ENCODE peak calls at places on chromosomes 7 and 10, in four cellular contexts. V, U, R and A are unnamed samples.

GRCh38 chr7:90596745-90597526 is 815 bp downstream of the CDK14 start:
- DNase-seq in R (no peak), U (no peak), V (no peak), A (no peak)

GRCh38 chr7:13057462-13058200 is 370.2 kb downstream of the ARL4A start:
- DNase-seq in U (no peak), V (no peak), R (no peak), A (no peak)

GRCh38 chr7:44100458-44101303 is 3.5 kb upstream of the AEBP1 start:
- DNase-seq in R (no peak), V (no peak), U (no peak), A (no peak)

GRCh38 chr10:71536332-71536731 is 139.6 kb downstream of the CDH23 start:
- DNase-seq in V (no peak), R (no peak), U (no peak), A (no peak)

GRCh38 chr7:28358423-28358868 is 53.9 kb upstream of the CREB5 start:
- DNase-seq in R (no peak), U (no peak), V (no peak), A (no peak)

GRCh38 chr10:127417686-127418415 is 131.3 kb upstream of the NPS start:
- DNase-seq in R (no peak), V (peak; percentile 53), U (no peak), A (no peak)

GRCh38 chr7:8511810-8512209 is 78.4 kb downstream of the NXPH1 start:
- DNase-seq in U (no peak), V (no peak), R (no peak), A (no peak)

GRCh38 chr7:119838444-119838843 is 434.5 kb upstream of the KCND2 start:
- DNase-seq in R (no peak), U (no peak), V (no peak), A (no peak)

GRCh38 chr7:100132697-100133137 is 6.0 kb downstream of the MBLAC1 start:
- DNase-seq in R (peak; percentile 68), V (no peak), U (peak; percentile 46), A (no peak)

DNA sequence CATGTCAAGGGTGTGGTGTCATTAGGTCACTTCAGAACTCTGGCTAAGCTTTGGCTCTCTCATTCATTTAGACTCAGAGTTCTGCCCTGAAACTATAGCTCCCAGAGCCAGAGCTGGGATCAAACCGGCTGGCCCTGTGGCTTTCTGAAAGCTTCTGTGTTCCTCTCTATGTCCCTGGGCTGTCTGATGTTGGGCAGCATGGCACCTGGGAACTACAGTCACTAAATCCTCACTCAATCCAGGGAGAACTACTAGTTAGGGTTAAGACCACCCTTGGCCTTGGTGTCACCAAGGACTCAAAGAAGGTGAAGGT is 13.2 kb downstream of the ATG9B start:
- DNase-seq in V (no peak), R (no peak), U (no peak), A (no peak)
- H3K27ac ChIP-seq in V (no peak overlapping the region), R (no peak overlapping the region), U (peak overlapping the region; percentile 27), A (no peak overlapping the region)

DNA sequence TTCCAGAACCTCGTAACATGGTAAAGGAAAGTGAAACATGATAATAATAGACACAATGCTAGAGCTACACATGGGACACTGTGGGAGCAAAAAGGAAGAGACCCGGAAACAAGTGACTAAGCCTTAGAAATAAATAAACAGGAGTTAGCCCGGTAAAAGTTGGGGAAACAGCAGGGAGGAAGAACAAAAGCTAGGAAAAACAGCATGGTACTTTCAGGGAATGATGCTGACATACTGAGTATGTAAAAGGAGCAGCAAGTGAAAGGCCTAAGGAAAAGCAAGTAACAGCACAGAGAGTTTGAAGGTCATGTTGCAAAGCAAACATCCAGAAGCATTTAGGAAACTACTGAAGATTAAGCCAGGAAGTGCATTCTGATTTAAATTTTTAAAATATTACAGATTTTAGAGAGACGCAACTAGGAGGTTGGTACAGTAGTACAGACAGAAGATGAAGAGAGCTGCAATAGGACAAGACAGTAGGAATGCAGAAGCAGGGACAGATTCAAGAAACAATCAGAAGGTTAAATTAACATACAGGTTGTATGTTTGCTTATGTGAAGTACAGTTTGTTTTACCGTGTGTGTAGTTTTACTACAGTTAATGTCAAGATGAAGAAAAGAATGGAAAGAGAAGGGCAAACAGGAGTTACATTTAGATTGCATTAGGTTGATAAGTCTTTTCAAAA is 63.7 kb downstream of the ARHGAP12 start:
- DNase-seq in V (no peak), R (no peak), U (no peak), A (no peak)
- H3K27ac ChIP-seq in V (no peak overlapping the region), R (no peak overlapping the region), U (peak overlapping the region; percentile 59), A (no peak overlapping the region)

GRCh38 chr10:101071885-101072433 is 10.2 kb downstream of the KAZALD1 start:
- DNase-seq in R (no peak), U (no peak), V (no peak), A (no peak)
- H3K27ac ChIP-seq in R (no peak overlapping the region), U (peak overlapping the region; percentile 21), V (no peak overlapping the region), A (peak overlapping the region; percentile 44)

DNA sequence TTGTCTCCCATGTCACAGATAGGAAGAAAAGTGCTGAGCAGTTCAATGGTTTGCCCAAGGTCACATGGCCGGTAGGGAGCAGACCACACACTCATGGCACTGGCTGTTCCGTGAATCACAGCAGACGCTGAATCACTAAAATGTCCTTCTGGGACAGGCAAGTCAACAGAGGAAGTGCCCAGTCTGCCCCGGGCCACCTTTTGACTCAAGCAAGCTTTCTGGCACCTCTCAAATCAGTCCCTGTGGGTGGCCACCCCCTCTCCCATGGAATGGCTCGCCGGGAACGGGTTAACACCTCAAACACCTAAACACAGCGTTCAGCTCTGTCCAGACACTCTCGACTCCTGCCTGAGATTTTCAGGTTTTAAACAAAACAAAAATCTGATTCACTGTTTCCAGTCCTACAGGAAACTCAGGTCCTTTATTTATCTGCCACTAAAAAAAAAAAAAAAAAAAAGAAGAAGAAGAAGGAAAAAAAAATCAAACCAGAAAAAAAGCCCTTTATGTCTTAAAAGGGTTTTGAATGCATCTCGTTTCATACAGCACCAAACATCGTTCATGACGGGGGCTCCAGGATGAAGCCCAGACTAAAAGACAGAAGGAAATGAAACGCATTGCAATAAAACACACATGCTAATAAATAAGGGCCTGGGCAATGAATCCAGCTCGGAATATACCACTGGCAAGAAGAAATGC is 15.4 kb downstream of the CARD11 start:
- DNase-seq in V (peak; percentile 60), U (no peak), R (peak; percentile 42), A (no peak)
- H3K27ac ChIP-seq in V (no peak overlapping the region), U (no peak overlapping the region), R (no peak overlapping the region), A (no peak overlapping the region)